ENCODE peak calls at places on chromosomes 2 and 18, in four cellular contexts. B, L, G and Y are unnamed samples.

GRCh38 chr2:86319700-86320369 is 17.6 kb downstream of the REEP1 start:
- DNase-seq in L (peak), G (no peak), B (no peak), Y (no peak)

GRCh38 chr2:37656512-37657423 is 14.7 kb downstream of the CDC42EP3 start:
- DNase-seq in B (no peak), G (no peak), L (no peak), Y (no peak)

GRCh38 chr18:26655614-26656400 is 107.5 kb upstream of the KCTD1 start:
- DNase-seq in G (peak), B (no peak), L (peak), Y (no peak)

GRCh38 chr2:71720283-71720560 is 266.9 kb downstream of the DYSF start:
- DNase-seq in B (no peak), G (no peak), L (no peak), Y (no peak)

GRCh38 chr18:74290831-74291770 is 662 bp downstream of the CYB5A start:
- DNase-seq in B (no peak), L (peak), G (no peak), Y (no peak)

GRCh38 chr2:214293593-214293992 is 117.3 kb upstream of the VWC2L start:
- DNase-seq in L (no peak), G (no peak), B (no peak), Y (no peak)

GRCh38 chr2:53170463-53170862 is 597.1 kb upstream of the CHAC2 start:
- DNase-seq in B (peak), G (peak), L (no peak), Y (no peak)

GRCh38 chr18:13222371-13223281 is 4.1 kb downstream of the LDLRAD4 start:
- DNase-seq in B (no peak), L (peak), G (peak), Y (no peak)

GRCh38 chr2:200592414-200593075 is 6.7 kb downstream of the AOX1 start:
- DNase-seq in B (no peak), G (peak), L (no peak), Y (no peak)

GRCh38 chr2:75606851-75607798 is 39.5 kb upstream of the MRPL19 start:
- DNase-seq in B (no peak), L (no peak), G (no peak), Y (no peak)

GRCh38 chr2:31031132-31031706 is 107.0 kb downstream of the GALNT14 start:
- DNase-seq in G (no peak), B (no peak), L (no peak), Y (no peak)

GRCh38 chr18:11752116-11752911 is 63.2 kb downstream of the GNAL start:
- DNase-seq in B (no peak), L (peak), G (peak), Y (no peak)

GRCh38 chr2:238821391-238821790 is 26.5 kb upstream of the TWIST2 start:
- DNase-seq in B (no peak), G (peak), L (no peak), Y (no peak)

GRCh38 chr2:42328148-42328833 is 32.7 kb downstream of the COX7A2L start:
- DNase-seq in L (no peak), B (peak), G (peak), Y (no peak)

GRCh38 chr2:105783151-105783738 is 38.5 kb downstream of the NCK2 start:
- DNase-seq in B (no peak), G (no peak), L (no peak), Y (no peak)

GRCh38 chr2:127175821-127176354 is 44.2 kb downstream of the CYP27C1 start:
- DNase-seq in B (no peak), L (peak), G (peak), Y (no peak)

GRCh38 chr2:201644001-201644400 is 698 bp upstream of the TMEM237 start:
- DNase-seq in G (peak), L (peak), B (no peak), Y (no peak)

GRCh38 chr2:28539095-28539494 is 43.2 kb downstream of the PLB1 start:
- DNase-seq in G (no peak), L (peak), B (no peak), Y (no peak)

GRCh38 chr2:201261471-201261870 is 1.1 kb downstream of the CASP8 start:
- DNase-seq in B (no peak), G (no peak), L (no peak), Y (no peak)

GRCh38 chr2:226585130-226585561 is 214.5 kb downstream of the IRS1 start:
- DNase-seq in B (no peak), G (no peak), L (no peak), Y (no peak)